ENCODE peak calls at places on chromosomes 3 and 15, in five cellular contexts. H is ovary, K is transverse colon, W is HepG2, E is A549. N is an unnamed sample.

GRCh38 chr3:169637731-169638130 is 25.8 kb downstream of the MECOM start:
- DNase-seq in H (no peak), K (no peak), W (no peak), E (no peak), N (no peak)

GRCh38 chr3:124772081-124772831 is 42.0 kb downstream of the UMPS start:
- DNase-seq in H (no peak), K (no peak), W (no peak), E (no peak), N (no peak)

GRCh38 chr3:65810277-65810676 is 228.4 kb downstream of the MAGI1 start:
- DNase-seq in H (no peak), K (no peak), W (no peak), E (no peak), N (no peak)

GRCh38 chr3:127493924-127494646 is 96.4 kb downstream of the TPRA1 start:
- DNase-seq in H (no peak), K (no peak), W (no peak), E (no peak), N (no peak)

GRCh38 chr15:93485922-93486327 is 396.9 kb upstream of the RGMA start:
- DNase-seq in H (peak; percentile 69), K (no peak), W (no peak), E (no peak), N (no peak)

GRCh38 chr3:45929042-45929679 is 14.1 kb upstream of the CXCR6 start:
- DNase-seq in H (no peak), K (peak; percentile 47), W (peak; percentile 12), E (peak; percentile 73), N (no peak)

GRCh38 chr3:176479291-176479690 is 718.0 kb downstream of the TBL1XR1 start:
- DNase-seq in H (no peak), K (no peak), W (no peak), E (no peak), N (no peak)

GRCh38 chr15:67548862-67549651 is 6.6 kb downstream of the MAP2K5 start:
- DNase-seq in H (no peak), K (peak; percentile 54), W (no peak), E (no peak), N (no peak)

GRCh38 chr3:120144267-120144666 is 50.0 kb upstream of the GSK3B start:
- DNase-seq in H (no peak), K (no peak), W (peak; percentile 39), E (no peak), N (no peak)

GRCh38 chr3:125144653-125145314 is 67.8 kb downstream of the SLC12A8 start:
- DNase-seq in H (no peak), K (no peak), W (no peak), E (no peak), N (no peak)

GRCh38 chr15:68431037-68431791 is 749 bp downstream of the ITGA11 start:
- DNase-seq in H (peak; percentile 55), K (no peak), W (no peak), E (no peak), N (no peak)

GRCh38 chr15:25739687-25740121 is 123.4 kb downstream of the ATP10A start:
- DNase-seq in H (no peak), K (no peak), W (no peak), E (peak; percentile 8), N (no peak)

GRCh38 chr15:70875001-70875782 is 17.0 kb downstream of the THAP10 start:
- DNase-seq in H (no peak), K (no peak), W (no peak), E (no peak), N (no peak)

GRCh38 chr3:171811913-171812321 is 1.6 kb upstream of the PLD1 start:
- DNase-seq in H (peak; percentile 55), K (no peak), W (no peak), E (no peak), N (no peak)

GRCh38 chr3:41434781-41435180 is 235.5 kb downstream of the CTNNB1 start:
- DNase-seq in H (no peak), K (no peak), W (no peak), E (no peak), N (no peak)

GRCh38 chr3:31622636-31623288 is 90.0 kb downstream of the STT3B start:
- DNase-seq in H (no peak), K (no peak), W (no peak), E (no peak), N (no peak)

GRCh38 chr15:100141304-100142080 is 200.3 kb downstream of the ADAMTS17 start:
- DNase-seq in H (no peak), K (no peak), W (no peak), E (no peak), N (no peak)

GRCh38 chr3:13706886-13707285 is 158.0 kb downstream of the FBLN2 start:
- DNase-seq in H (peak; percentile 3), K (no peak), W (no peak), E (no peak), N (peak; percentile 5)

GRCh38 chr3:177056927-177057326 is 140.4 kb downstream of the TBL1XR1 start:
- DNase-seq in H (no peak), K (no peak), W (no peak), E (no peak), N (no peak)

GRCh38 chr15:73328149-73328820 is 40.5 kb downstream of the HCN4 start:
- DNase-seq in H (no peak), K (no peak), W (no peak), E (no peak), N (no peak)

GRCh38 chr3:188153949-188154757 is at the start of gene LPP:
- DNase-seq in H (peak; percentile 70), K (peak; percentile 85), W (peak; percentile 47), E (peak; percentile 69), N (peak; percentile 90)

GRCh38 chr15:31551323-31551722 is 224.7 kb downstream of the KLF13 start:
- DNase-seq in H (no peak), K (no peak), W (no peak), E (no peak), N (no peak)

GRCh38 chr3:163129287-163129686 is 1632.7 kb downstream of the OTOL1 start:
- DNase-seq in H (no peak), K (no peak), W (no peak), E (no peak), N (no peak)

GRCh38 chr3:9402410-9403228 is 5.2 kb downstream of the SETD5 start:
- DNase-seq in H (no peak), K (peak; percentile 74), W (peak; percentile 88), E (no peak), N (no peak)

GRCh38 chr3:11764931-11765363 is 81.7 kb downstream of the TAMM41 start:
- DNase-seq in H (no peak), K (no peak), W (no peak), E (no peak), N (no peak)

GRCh38 chr3:134753999-134754742 is 40.9 kb upstream of the EPHB1 start:
- DNase-seq in H (no peak), K (no peak), W (no peak), E (no peak), N (no peak)

GRCh38 chr15:57343526-57343925 is 32.8 kb upstream of the CGNL1 start:
- DNase-seq in H (no peak), K (no peak), W (no peak), E (no peak), N (no peak)

GRCh38 chr15:57344282-57344681 is 32.0 kb upstream of the CGNL1 start:
- DNase-seq in H (no peak), K (no peak), W (no peak), E (no peak), N (no peak)

GRCh38 chr15:57352535-57353316 is 23.6 kb upstream of the CGNL1 start:
- DNase-seq in H (no peak), K (no peak), W (peak; percentile 42), E (no peak), N (no peak)

GRCh38 chr15:57345584-57345983 is 30.7 kb upstream of the CGNL1 start:
- DNase-seq in H (no peak), K (no peak), W (peak; percentile 54), E (no peak), N (no peak)

DNA sequence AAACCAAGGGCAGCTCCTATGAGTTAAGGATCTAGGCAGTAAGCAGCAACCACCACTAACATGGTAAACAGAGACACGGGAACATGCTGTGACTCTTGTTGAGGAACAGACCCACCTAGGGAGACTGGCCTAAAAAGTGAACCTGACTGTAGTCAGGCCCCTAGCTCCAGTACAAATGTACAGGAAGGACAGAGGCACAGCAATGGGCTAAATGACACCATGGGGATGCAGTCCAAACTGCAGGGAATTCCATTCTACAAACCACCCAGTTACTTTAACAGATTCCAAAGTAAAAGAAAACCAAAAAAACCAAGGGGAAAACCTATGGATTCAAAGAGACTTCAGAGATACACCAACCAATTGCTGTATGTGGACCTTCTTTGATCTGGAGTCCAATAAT is 28.2 kb upstream of the CGNL1 start:
- DNase-seq in H (no peak), K (no peak), W (no peak), E (no peak), N (no peak)
- TF ChIP-seq CTCF in H (no peak), K (no peak), W (no peak), E (no peak), N (no peak)

DNA sequence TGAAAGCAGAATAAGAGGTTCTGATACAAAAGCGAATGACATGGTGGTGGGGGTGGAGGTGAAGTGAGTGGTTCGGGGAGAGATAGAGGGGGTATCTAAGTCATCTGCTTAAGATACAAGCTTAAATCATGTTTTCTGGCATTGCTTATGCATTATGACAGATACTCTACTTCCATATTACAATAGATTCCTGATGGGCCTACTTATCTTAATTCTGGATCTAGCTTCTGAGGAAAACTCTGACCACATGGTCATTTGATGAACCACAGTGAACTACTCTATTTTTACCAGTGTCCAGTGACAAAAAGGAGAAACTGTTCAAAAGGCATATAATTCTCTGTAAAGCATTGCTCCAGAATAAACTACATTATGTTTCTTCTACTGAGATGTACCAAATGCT is 673.7 kb upstream of the CCDC54 start:
- DNase-seq in H (no peak), K (no peak), W (no peak), E (no peak), N (no peak)
- TF ChIP-seq EP300 in H (no peak), K (no peak), W (no peak), E (no peak), N (no peak)

GRCh38 chr15:79378394-79379158 is 53.6 kb upstream of the MINAR1 start:
- DNase-seq in H (no peak), K (no peak), W (no peak), E (no peak), N (no peak)

GRCh38 chr15:79372428-79372827 is 59.7 kb upstream of the MINAR1 start:
- DNase-seq in H (no peak), K (no peak), W (no peak), E (no peak), N (no peak)

GRCh38 chr15:79373068-79373467 is 59.1 kb upstream of the MINAR1 start:
- DNase-seq in H (no peak), K (no peak), W (no peak), E (no peak), N (no peak)

GRCh38 chr15:79373728-79374127 is 58.4 kb upstream of the MINAR1 start:
- DNase-seq in H (no peak), K (no peak), W (no peak), E (no peak), N (no peak)

GRCh38 chr15:79376383-79376782 is 55.8 kb upstream of the MINAR1 start:
- DNase-seq in H (no peak), K (no peak), W (no peak), E (no peak), N (no peak)
- TF ChIP-seq POLR2A in H (no peak), K (no peak), W (no peak), E (no peak), N (no peak)

DNA sequence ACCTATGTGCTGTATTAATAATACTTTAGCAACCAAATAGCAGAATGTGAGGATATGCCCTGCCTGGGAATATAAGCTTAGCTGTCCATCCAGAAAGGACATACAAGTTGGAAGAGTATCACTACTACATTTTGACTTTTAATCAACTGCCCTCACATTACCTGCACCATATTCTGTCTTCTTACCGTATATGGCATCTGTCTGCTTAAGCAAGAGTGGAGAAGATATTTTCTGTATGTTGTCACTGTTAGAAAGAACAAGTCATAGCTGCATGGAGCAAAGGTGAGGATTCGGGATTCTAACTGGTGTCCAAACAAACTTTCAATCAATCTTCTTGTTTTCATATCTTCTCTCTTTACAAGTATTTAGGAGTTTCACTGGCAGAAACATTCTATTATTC is 929.5 kb upstream of the ROBO1 start:
- DNase-seq in H (no peak), K (no peak), W (no peak), E (no peak), N (no peak)
- TF ChIP-seq CTCF in H (no peak), K (no peak), W (no peak), E (no peak), N (no peak)